ENCODE peak calls at places on chromosomes 2 and 18, in six cellular contexts. D, B, G, E, X and R are unnamed samples.

GRCh38 chr2:129734343-129735034 is 245.0 kb upstream of the RAB6C start:
- DNase-seq in D (no peak), B (peak), G (no peak), E (no peak), X (no peak), R (no peak)

GRCh38 chr2:108630567-108631405 is 88.5 kb upstream of the RANBP2 start:
- DNase-seq in D (peak), B (no peak), G (no peak), E (no peak), X (no peak), R (no peak)

GRCh38 chr18:6891788-6892187 is 162.3 kb downstream of the ARHGAP28 start:
- DNase-seq in D (peak), B (no peak), G (no peak), E (no peak), X (no peak), R (no peak)

GRCh38 chr2:153811516-153811915 is 60.2 kb upstream of the GALNT13 start:
- DNase-seq in D (no peak), B (no peak), G (no peak), E (no peak), X (no peak), R (no peak)

GRCh38 chr2:127707890-127708648 is 6.8 kb downstream of the SFT2D3 start:
- DNase-seq in D (no peak), B (no peak), G (no peak), E (no peak), X (no peak), R (no peak)

GRCh38 chr2:239548965-239549595 is 148.3 kb upstream of the HDAC4 start:
- DNase-seq in D (no peak), B (peak), G (no peak), E (peak), X (no peak), R (peak)

GRCh38 chr2:120733238-120733942 is 2.3 kb upstream of the GLI2 start:
- DNase-seq in D (peak), B (peak), G (peak), E (peak), X (no peak), R (peak)

GRCh38 chr2:240836781-240837467 is 16.9 kb upstream of the KIF1A start:
- DNase-seq in D (peak), B (peak), G (no peak), E (peak), X (no peak), R (no peak)

GRCh38 chr2:42105330-42106256 is 57.8 kb downstream of the PKDCC start:
- DNase-seq in D (no peak), B (no peak), G (peak), E (peak), X (no peak), R (no peak)

GRCh38 chr2:204544961-204545860 is at the start of gene PARD3B:
- DNase-seq in D (peak), B (peak), G (peak), E (peak), X (peak), R (peak)

GRCh38 chr2:38977047-38977446 is 87.4 kb downstream of the ARHGEF33 start:
- DNase-seq in D (no peak), B (no peak), G (no peak), E (no peak), X (no peak), R (no peak)

GRCh38 chr2:231467016-231467545 is 2.8 kb upstream of the NCL start:
- DNase-seq in D (no peak), B (peak), G (no peak), E (peak), X (no peak), R (peak)

GRCh38 chr2:181178823-181179412 is 198.5 kb downstream of the UBE2E3 start:
- DNase-seq in D (no peak), B (no peak), G (peak), E (no peak), X (peak), R (no peak)
- TF ChIP-seq CTCF in D (peak), B (no peak), G (peak), E (peak), X (peak), R (no peak)

GRCh38 chr18:46321954-46322353 is 217.8 kb downstream of the HAUS1 start:
- DNase-seq in D (no peak), B (no peak), G (no peak), E (no peak), X (peak), R (no peak)
- H3K27ac ChIP-seq in D (no peak), B (no peak), G (no peak), E (no peak), X (peak), R (no peak)

GRCh38 chr18:76620326-76620813 is 125.3 kb upstream of the ZNF516 start:
- DNase-seq in D (peak), B (peak), G (peak), E (peak), X (peak), R (no peak)
- TF ChIP-seq CTCF in D (peak), B (no peak), G (no peak), E (peak), X (peak), R (peak)

DNA sequence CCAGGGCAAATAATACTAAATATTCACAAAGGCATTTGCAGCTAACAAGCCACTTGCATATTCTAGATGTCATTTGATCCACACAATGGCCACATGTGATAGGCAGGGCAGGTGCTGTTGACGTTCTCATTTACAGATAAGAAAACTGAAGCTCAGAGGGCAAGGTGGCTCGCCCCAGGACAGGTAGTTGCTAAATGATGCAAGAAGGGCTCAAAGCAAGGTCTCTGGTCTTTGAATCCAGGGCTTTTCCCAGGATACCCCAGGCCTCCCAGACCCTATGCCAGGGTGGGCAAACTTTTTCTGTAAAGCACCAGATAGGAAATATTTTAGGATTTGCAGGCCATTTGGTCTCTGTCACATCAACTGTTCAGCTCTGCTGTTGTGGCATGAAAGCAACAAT is 35.1 kb downstream of the LOXHD1 start:
- DNase-seq in D (no peak), B (no peak), G (no peak), E (no peak), X (no peak), R (peak)
- H3K27ac ChIP-seq in D (no peak), B (no peak), G (no peak), E (no peak), X (no peak), R (no peak)

GRCh38 chr2:30161929-30162328 is 15.1 kb downstream of the YPEL5 start:
- DNase-seq in D (no peak), B (no peak), G (no peak), E (no peak), X (no peak), R (no peak)

GRCh38 chr2:30155889-30156658 is 9.3 kb downstream of the YPEL5 start:
- DNase-seq in D (no peak), B (no peak), G (no peak), E (no peak), X (no peak), R (no peak)

GRCh38 chr2:30159766-30160165 is 13.0 kb downstream of the YPEL5 start:
- DNase-seq in D (no peak), B (no peak), G (no peak), E (no peak), X (no peak), R (no peak)

GRCh38 chr2:30155202-30155601 is 8.4 kb downstream of the YPEL5 start:
- DNase-seq in D (peak), B (no peak), G (no peak), E (no peak), X (no peak), R (no peak)

GRCh38 chr2:30157616-30158015 is 10.8 kb downstream of the YPEL5 start:
- DNase-seq in D (no peak), B (no peak), G (no peak), E (no peak), X (no peak), R (no peak)
- TF ChIP-seq CTCF in D (no peak), B (no peak), G (no peak), E (no peak), X (no peak), R (no peak)

DNA sequence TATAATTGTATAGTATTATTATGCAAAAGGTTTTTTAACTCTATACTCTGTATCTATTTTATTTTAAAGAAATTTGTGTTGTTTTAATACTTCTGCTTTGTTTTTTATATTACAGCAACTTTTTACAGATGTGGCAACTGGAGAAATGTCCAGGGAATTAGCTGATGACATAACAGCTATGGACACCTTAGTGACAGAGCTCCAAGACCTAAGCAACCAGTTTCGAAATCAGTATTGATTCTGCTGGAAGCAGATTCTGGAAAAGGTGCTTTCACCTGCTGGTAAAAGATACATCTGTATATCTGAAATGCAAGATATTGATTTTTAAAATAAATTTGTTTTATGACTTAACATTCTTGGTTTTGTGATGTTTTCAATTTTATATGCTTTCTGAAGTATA is 126.1 kb upstream of the LTBP1 start:
- DNase-seq in D (no peak), B (no peak), G (no peak), E (no peak), X (no peak), R (no peak)
- H3K27ac ChIP-seq in D (no peak), B (no peak), G (no peak), E (no peak), X (no peak), R (no peak)

DNA sequence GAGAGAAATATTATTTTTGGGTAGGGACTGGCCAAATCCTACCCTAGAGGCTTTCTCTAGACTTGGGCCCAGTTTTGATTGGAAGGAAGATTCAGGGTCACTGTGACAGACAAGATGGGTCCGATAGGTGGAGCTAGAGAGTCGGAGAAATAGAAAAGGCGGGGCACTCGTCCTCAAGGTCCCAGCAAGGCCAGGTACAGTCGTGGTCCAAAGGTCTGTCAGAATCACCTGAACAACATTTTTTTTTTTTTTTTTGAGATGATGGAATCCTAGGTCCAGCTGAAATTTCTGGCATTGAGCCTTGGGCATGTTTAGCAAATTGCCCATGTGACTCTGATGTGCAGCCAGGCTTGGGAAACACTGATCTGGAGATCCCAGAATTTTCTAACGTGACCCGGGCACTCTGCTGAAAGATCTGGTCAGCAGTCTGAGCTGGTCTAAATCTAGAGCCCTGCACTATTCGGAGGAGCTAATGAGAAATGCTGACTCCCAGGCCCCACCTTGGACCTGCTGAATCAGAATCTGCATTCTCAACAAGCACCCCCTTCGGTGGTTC is 23.0 kb upstream of the NTSR2 start:
- DNase-seq in D (peak), B (no peak), G (peak), E (peak), X (peak), R (no peak)
- TF ChIP-seq CTCF in D (peak), B (peak), G (peak), E (peak), X (peak), R (peak)

GRCh38 chr2:33121416-33121815 is 174.7 kb downstream of the LTBP1 start:
- DNase-seq in D (no peak), B (no peak), G (no peak), E (no peak), X (peak), R (no peak)
- H3K27ac ChIP-seq in D (no peak), B (no peak), G (no peak), E (no peak), X (no peak), R (no peak)

GRCh38 chr2:20484034-20484617 is 37.3 kb downstream of the RHOB start:
- DNase-seq in D (no peak), B (peak), G (no peak), E (no peak), X (no peak), R (peak)
- TF ChIP-seq CTCF in D (no peak), B (no peak), G (no peak), E (no peak), X (no peak), R (no peak)